ENCODE peak calls at places on chromosomes 7 and 10, in ten cellular contexts. One of them, this sample, is unnamed.

GRCh38 chr7:537911-538634 is 18.4 kb upstream of the PDGFA start:
- DNase-seq in esophagus squamous epithelium: no peak
- DNase-seq in pancreas: peak; percentile 87
- DNase-seq in fibroblast of lung: peak; percentile 93
- DNase-seq in colonic mucosa: peak; percentile 96
- DNase-seq in CD8-positive, alpha-beta memory T cell: no peak
- DNase-seq in HCT116: peak; percentile 83
- DNase-seq in astrocyte: peak; percentile 86
- DNase-seq in Panc1: peak; percentile 73
- DNase-seq in GM23248: peak; percentile 91
- DNase-seq in this sample: peak; percentile 98

GRCh38 chr10:33422779-33423520 is 88.5 kb upstream of the NRP1 start:
- DNase-seq in HCT116: no peak
- DNase-seq in CD8-positive, alpha-beta memory T cell: no peak
- DNase-seq in astrocyte: no peak
- DNase-seq in esophagus squamous epithelium: no peak
- DNase-seq in Panc1: no peak
- DNase-seq in fibroblast of lung: no peak
- DNase-seq in pancreas: peak; percentile 80
- DNase-seq in colonic mucosa: no peak
- DNase-seq in GM23248: peak; percentile 34
- DNase-seq in this sample: no peak

GRCh38 chr7:6407434-6407833 is 40.3 kb downstream of the DAGLB start:
- DNase-seq in fibroblast of lung: no peak
- DNase-seq in Panc1: no peak
- DNase-seq in colonic mucosa: no peak
- DNase-seq in HCT116: no peak
- DNase-seq in pancreas: no peak
- DNase-seq in CD8-positive, alpha-beta memory T cell: no peak
- DNase-seq in astrocyte: no peak
- DNase-seq in GM23248: no peak
- DNase-seq in esophagus squamous epithelium: no peak
- DNase-seq in this sample: no peak

GRCh38 chr7:39465055-39465929 is 100.9 kb upstream of the YAE1 start:
- DNase-seq in GM23248: peak; percentile 83
- DNase-seq in astrocyte: peak; percentile 45
- DNase-seq in pancreas: peak; percentile 28
- DNase-seq in colonic mucosa: peak; percentile 51
- DNase-seq in fibroblast of lung: peak; percentile 66
- DNase-seq in CD8-positive, alpha-beta memory T cell: no peak
- DNase-seq in HCT116: peak; percentile 56
- DNase-seq in Panc1: peak; percentile 36
- DNase-seq in esophagus squamous epithelium: no peak
- DNase-seq in this sample: peak; percentile 64

GRCh38 chr7:156751319-156751718 is 110.7 kb downstream of the RNF32 start:
- DNase-seq in colonic mucosa: no peak
- DNase-seq in Panc1: no peak
- DNase-seq in HCT116: peak; percentile 42
- DNase-seq in fibroblast of lung: peak; percentile 99
- DNase-seq in GM23248: peak; percentile 84
- DNase-seq in CD8-positive, alpha-beta memory T cell: no peak
- DNase-seq in pancreas: no peak
- DNase-seq in esophagus squamous epithelium: no peak
- DNase-seq in astrocyte: peak; percentile 99
- DNase-seq in this sample: no peak

GRCh38 chr10:79247373-79248137 is 99.7 kb upstream of the PPIF start:
- DNase-seq in GM23248: peak; percentile 30
- DNase-seq in astrocyte: no peak
- DNase-seq in Panc1: no peak
- DNase-seq in colonic mucosa: no peak
- DNase-seq in fibroblast of lung: no peak
- DNase-seq in HCT116: no peak
- DNase-seq in pancreas: no peak
- DNase-seq in esophagus squamous epithelium: no peak
- DNase-seq in CD8-positive, alpha-beta memory T cell: no peak
- DNase-seq in this sample: no peak

GRCh38 chr7:147681530-147681929 is 909.0 kb upstream of the C7orf33 start:
- DNase-seq in fibroblast of lung: no peak
- DNase-seq in CD8-positive, alpha-beta memory T cell: no peak
- DNase-seq in astrocyte: no peak
- DNase-seq in colonic mucosa: no peak
- DNase-seq in GM23248: no peak
- DNase-seq in esophagus squamous epithelium: no peak
- DNase-seq in pancreas: no peak
- DNase-seq in Panc1: no peak
- DNase-seq in HCT116: no peak
- DNase-seq in this sample: no peak

GRCh38 chr10:116880716-116881440 is 31.6 kb downstream of the ENO4 start:
- DNase-seq in CD8-positive, alpha-beta memory T cell: no peak
- DNase-seq in fibroblast of lung: peak; percentile 50
- DNase-seq in pancreas: no peak
- DNase-seq in HCT116: no peak
- DNase-seq in Panc1: no peak
- DNase-seq in astrocyte: peak; percentile 37
- DNase-seq in esophagus squamous epithelium: no peak
- DNase-seq in GM23248: peak; percentile 34
- DNase-seq in colonic mucosa: no peak
- DNase-seq in this sample: no peak

GRCh38 chr7:105802611-105803520 is 73.5 kb downstream of the ATXN7L1 start:
- DNase-seq in fibroblast of lung: no peak
- DNase-seq in esophagus squamous epithelium: no peak
- DNase-seq in astrocyte: no peak
- DNase-seq in pancreas: no peak
- DNase-seq in Panc1: no peak
- DNase-seq in colonic mucosa: no peak
- DNase-seq in HCT116: no peak
- DNase-seq in CD8-positive, alpha-beta memory T cell: no peak
- DNase-seq in GM23248: no peak
- DNase-seq in this sample: no peak

GRCh38 chr7:22375359-22376048 is 18.6 kb upstream of the RAPGEF5 start:
- DNase-seq in astrocyte: no peak
- DNase-seq in GM23248: peak; percentile 61
- DNase-seq in fibroblast of lung: no peak
- DNase-seq in esophagus squamous epithelium: no peak
- DNase-seq in CD8-positive, alpha-beta memory T cell: no peak
- DNase-seq in colonic mucosa: no peak
- DNase-seq in HCT116: no peak
- DNase-seq in pancreas: no peak
- DNase-seq in Panc1: no peak
- DNase-seq in this sample: no peak

GRCh38 chr7:117531845-117532244 is 52.0 kb downstream of the CFTR start:
- DNase-seq in colonic mucosa: no peak
- DNase-seq in pancreas: no peak
- DNase-seq in astrocyte: no peak
- DNase-seq in CD8-positive, alpha-beta memory T cell: no peak
- DNase-seq in GM23248: no peak
- DNase-seq in fibroblast of lung: no peak
- DNase-seq in Panc1: no peak
- DNase-seq in esophagus squamous epithelium: no peak
- DNase-seq in HCT116: no peak
- DNase-seq in this sample: no peak

GRCh38 chr7:151018421-151019129 is 5.7 kb downstream of the ATG9B start:
- DNase-seq in astrocyte: no peak
- DNase-seq in HCT116: no peak
- DNase-seq in fibroblast of lung: peak; percentile 38
- DNase-seq in GM23248: peak; percentile 52
- DNase-seq in esophagus squamous epithelium: no peak
- DNase-seq in CD8-positive, alpha-beta memory T cell: peak; percentile 26
- DNase-seq in pancreas: no peak
- DNase-seq in Panc1: no peak
- DNase-seq in colonic mucosa: no peak
- DNase-seq in this sample: peak; percentile 59

GRCh38 chr10:60537697-60538096 is 148.0 kb upstream of the ANK3 start:
- DNase-seq in esophagus squamous epithelium: no peak
- DNase-seq in fibroblast of lung: peak; percentile 47
- DNase-seq in CD8-positive, alpha-beta memory T cell: no peak
- DNase-seq in Panc1: peak; percentile 58
- DNase-seq in pancreas: no peak
- DNase-seq in GM23248: peak; percentile 65
- DNase-seq in colonic mucosa: no peak
- DNase-seq in HCT116: peak; percentile 37
- DNase-seq in astrocyte: peak; percentile 42
- DNase-seq in this sample: peak; percentile 73

GRCh38 chr7:36305226-36305625 is 84.4 kb upstream of the ANLN start:
- DNase-seq in pancreas: no peak
- DNase-seq in CD8-positive, alpha-beta memory T cell: no peak
- DNase-seq in fibroblast of lung: no peak
- DNase-seq in Panc1: no peak
- DNase-seq in GM23248: no peak
- DNase-seq in HCT116: no peak
- DNase-seq in astrocyte: no peak
- DNase-seq in colonic mucosa: no peak
- DNase-seq in esophagus squamous epithelium: no peak
- DNase-seq in this sample: no peak

GRCh38 chr7:139896831-139897230 is 67.8 kb downstream of the TBXAS1 start:
- DNase-seq in fibroblast of lung: no peak
- DNase-seq in Panc1: no peak
- DNase-seq in esophagus squamous epithelium: no peak
- DNase-seq in CD8-positive, alpha-beta memory T cell: no peak
- DNase-seq in astrocyte: no peak
- DNase-seq in GM23248: no peak
- DNase-seq in HCT116: no peak
- DNase-seq in pancreas: no peak
- DNase-seq in colonic mucosa: no peak
- DNase-seq in this sample: no peak

GRCh38 chr10:103476046-103476768 is 2.8 kb downstream of the CALHM3 start:
- DNase-seq in HCT116: no peak
- DNase-seq in Panc1: no peak
- DNase-seq in GM23248: peak; percentile 30
- DNase-seq in colonic mucosa: no peak
- DNase-seq in astrocyte: no peak
- DNase-seq in esophagus squamous epithelium: no peak
- DNase-seq in CD8-positive, alpha-beta memory T cell: no peak
- DNase-seq in pancreas: no peak
- DNase-seq in fibroblast of lung: no peak
- DNase-seq in this sample: no peak

GRCh38 chr10:130560573-130560972 is 424.4 kb downstream of the GLRX3 start:
- DNase-seq in fibroblast of lung: no peak
- DNase-seq in pancreas: no peak
- DNase-seq in Panc1: no peak
- DNase-seq in GM23248: no peak
- DNase-seq in HCT116: no peak
- DNase-seq in colonic mucosa: no peak
- DNase-seq in astrocyte: no peak
- DNase-seq in CD8-positive, alpha-beta memory T cell: no peak
- DNase-seq in esophagus squamous epithelium: no peak
- DNase-seq in this sample: no peak

GRCh38 chr10:3192856-3193635 is 20.5 kb upstream of the PITRM1 start:
- DNase-seq in Panc1: no peak
- DNase-seq in fibroblast of lung: peak; percentile 48
- DNase-seq in pancreas: no peak
- DNase-seq in esophagus squamous epithelium: no peak
- DNase-seq in GM23248: peak; percentile 86
- DNase-seq in colonic mucosa: peak; percentile 74
- DNase-seq in CD8-positive, alpha-beta memory T cell: peak; percentile 33
- DNase-seq in astrocyte: peak; percentile 46
- DNase-seq in HCT116: peak; percentile 34
- DNase-seq in this sample: peak; percentile 39

GRCh38 chr7:4650471-4651047 is 31.5 kb upstream of the FOXK1 start:
- DNase-seq in esophagus squamous epithelium: no peak
- DNase-seq in GM23248: peak; percentile 61
- DNase-seq in astrocyte: peak; percentile 34
- DNase-seq in HCT116: no peak
- DNase-seq in fibroblast of lung: peak; percentile 60
- DNase-seq in Panc1: no peak
- DNase-seq in pancreas: no peak
- DNase-seq in CD8-positive, alpha-beta memory T cell: no peak
- DNase-seq in colonic mucosa: no peak
- DNase-seq in this sample: no peak

GRCh38 chr10:102020938-102021337 is 35.0 kb downstream of the ARMH3 start:
- DNase-seq in pancreas: no peak
- DNase-seq in colonic mucosa: no peak
- DNase-seq in fibroblast of lung: no peak
- DNase-seq in HCT116: no peak
- DNase-seq in Panc1: no peak
- DNase-seq in CD8-positive, alpha-beta memory T cell: no peak
- DNase-seq in GM23248: no peak
- DNase-seq in esophagus squamous epithelium: no peak
- DNase-seq in astrocyte: no peak
- DNase-seq in this sample: no peak

GRCh38 chr10:102027261-102027660 is 28.7 kb downstream of the ARMH3 start:
- DNase-seq in CD8-positive, alpha-beta memory T cell: no peak
- DNase-seq in HCT116: no peak
- DNase-seq in Panc1: no peak
- DNase-seq in GM23248: no peak
- DNase-seq in esophagus squamous epithelium: no peak
- DNase-seq in astrocyte: no peak
- DNase-seq in pancreas: no peak
- DNase-seq in fibroblast of lung: no peak
- DNase-seq in colonic mucosa: no peak
- DNase-seq in this sample: no peak

GRCh38 chr10:102024799-102025198 is 31.2 kb downstream of the ARMH3 start:
- DNase-seq in HCT116: no peak
- DNase-seq in CD8-positive, alpha-beta memory T cell: no peak
- DNase-seq in fibroblast of lung: no peak
- DNase-seq in astrocyte: no peak
- DNase-seq in pancreas: no peak
- DNase-seq in Panc1: no peak
- DNase-seq in GM23248: no peak
- DNase-seq in esophagus squamous epithelium: no peak
- DNase-seq in colonic mucosa: no peak
- DNase-seq in this sample: no peak
- H3K36me3 ChIP-seq in HCT116: peaks cover 21% of the 10 kb centered on the region
- H3K36me3 ChIP-seq in CD8-positive, alpha-beta memory T cell: peaks cover 13% of the 10 kb centered on the region
- H3K36me3 ChIP-seq in fibroblast of lung: no peaks in the 10 kb centered on the region
- H3K36me3 ChIP-seq in astrocyte: peaks cover 16% of the 10 kb centered on the region
- H3K36me3 ChIP-seq in pancreas: peaks cover under 1% of the 10 kb centered on the region
- H3K36me3 ChIP-seq in Panc1: peaks cover 10% of the 10 kb centered on the region
- H3K36me3 ChIP-seq in GM23248: peaks cover 55% of the 10 kb centered on the region
- H3K36me3 ChIP-seq in esophagus squamous epithelium: peaks cover 23% of the 10 kb centered on the region
- H3K36me3 ChIP-seq in colonic mucosa: no peaks in the 10 kb centered on the region
- H3K36me3 ChIP-seq in this sample: no peaks in the 10 kb centered on the region

GRCh38 chr10:11153766-11154165 is 136.1 kb downstream of the CELF2 start:
- DNase-seq in Panc1: no peak
- DNase-seq in esophagus squamous epithelium: no peak
- DNase-seq in colonic mucosa: no peak
- DNase-seq in astrocyte: no peak
- DNase-seq in CD8-positive, alpha-beta memory T cell: no peak
- DNase-seq in fibroblast of lung: no peak
- DNase-seq in GM23248: no peak
- DNase-seq in HCT116: no peak
- DNase-seq in pancreas: no peak
- DNase-seq in this sample: no peak
- H3K4me1 ChIP-seq in Panc1: no peaks in the 10 kb centered on the region
- H3K4me1 ChIP-seq in esophagus squamous epithelium: peaks cover 3% of the 10 kb centered on the region
- H3K4me1 ChIP-seq in colonic mucosa: peaks cover 10% of the 10 kb centered on the region
- H3K4me1 ChIP-seq in astrocyte: no peaks in the 10 kb centered on the region
- H3K4me1 ChIP-seq in CD8-positive, alpha-beta memory T cell: peaks cover 98% of the 10 kb centered on the region
- H3K4me1 ChIP-seq in fibroblast of lung: no peaks in the 10 kb centered on the region
- H3K4me1 ChIP-seq in GM23248: peaks cover 4% of the 10 kb centered on the region
- H3K4me1 ChIP-seq in HCT116: no peaks in the 10 kb centered on the region
- H3K4me1 ChIP-seq in pancreas: no peaks in the 10 kb centered on the region
- H3K4me1 ChIP-seq in this sample: no peaks in the 10 kb centered on the region

GRCh38 chr7:44574286-44574872 is 671 bp upstream of the DDX56 start:
- DNase-seq in CD8-positive, alpha-beta memory T cell: peak; percentile 4
- DNase-seq in colonic mucosa: no peak
- DNase-seq in pancreas: no peak
- DNase-seq in astrocyte: no peak
- DNase-seq in fibroblast of lung: no peak
- DNase-seq in Panc1: no peak
- DNase-seq in esophagus squamous epithelium: no peak
- DNase-seq in HCT116: no peak
- DNase-seq in GM23248: no peak
- DNase-seq in this sample: no peak
- H3K27ac ChIP-seq in CD8-positive, alpha-beta memory T cell: peak overlapping the region; percentile 93
- H3K27ac ChIP-seq in colonic mucosa: peak overlapping the region; percentile 84
- H3K27ac ChIP-seq in pancreas: peak overlapping the region; percentile 52
- H3K27ac ChIP-seq in astrocyte: peak overlapping the region; percentile 86
- H3K27ac ChIP-seq in fibroblast of lung: peak overlapping the region; percentile 71
- H3K27ac ChIP-seq in Panc1: peak overlapping the region; percentile 96
- H3K27ac ChIP-seq in esophagus squamous epithelium: peak overlapping the region; percentile 92
- H3K27ac ChIP-seq in HCT116: peak overlapping the region; percentile 81
- H3K27ac ChIP-seq in GM23248: peak overlapping the region; percentile 58
- H3K27ac ChIP-seq in this sample: peak overlapping the region; percentile 33

GRCh38 chr10:69362471-69362954 is 54.2 kb downstream of the TACR2 start:
- DNase-seq in colonic mucosa: peak; percentile 69
- DNase-seq in fibroblast of lung: peak; percentile 82
- DNase-seq in GM23248: peak; percentile 93
- DNase-seq in HCT116: no peak
- DNase-seq in astrocyte: peak; percentile 73
- DNase-seq in pancreas: no peak
- DNase-seq in CD8-positive, alpha-beta memory T cell: no peak
- DNase-seq in Panc1: no peak
- DNase-seq in esophagus squamous epithelium: no peak
- DNase-seq in this sample: peak; percentile 83
- H3K36me3 ChIP-seq in colonic mucosa: no peaks in the 10 kb centered on the region
- H3K36me3 ChIP-seq in fibroblast of lung: peaks cover 4% of the 10 kb centered on the region
- H3K36me3 ChIP-seq in GM23248: peaks cover 11% of the 10 kb centered on the region
- H3K36me3 ChIP-seq in HCT116: no peaks in the 10 kb centered on the region
- H3K36me3 ChIP-seq in astrocyte: peaks cover 8% of the 10 kb centered on the region
- H3K36me3 ChIP-seq in pancreas: no peaks in the 10 kb centered on the region
- H3K36me3 ChIP-seq in CD8-positive, alpha-beta memory T cell: peaks cover 19% of the 10 kb centered on the region
- H3K36me3 ChIP-seq in Panc1: no peaks in the 10 kb centered on the region
- H3K36me3 ChIP-seq in esophagus squamous epithelium: peaks cover 27% of the 10 kb centered on the region
- H3K36me3 ChIP-seq in this sample: peaks cover 14% of the 10 kb centered on the region

This sample was measured in PC-9.